ENCODE peak calls at places on chromosomes 4 and X, in seven cellular contexts. H is left cardiac atrium; C is kidney tubule cell; U is left colon; K is stimulated activated naive B cell treated with anti-CD40 and anti-IgM and Interleukin-4, amounts not matched to agents 10 μg/mL and 1 μg/mL and 100 μg/mL, for 72 hours; W is NCI-H1092 treated with DMSO at 0.1 percent for 48 hours; I is right cardiac atrium. L is an unnamed sample.

GRCh38 chrX:42399632-42400024 is 378.3 kb downstream of the PPP1R2C start:
- DNase-seq in U (no peak), H (no peak), K (no peak), I (no peak), W (no peak), C (no peak), L (no peak)

GRCh38 chrX:116272328-116272727 is 101.8 kb downstream of the AGTR2 start:
- DNase-seq in W (no peak), U (no peak), K (no peak), H (no peak), I (no peak), C (peak; percentile 95), L (no peak)

GRCh38 chr4:11505225-11505971 is 76.7 kb upstream of the HS3ST1 start:
- DNase-seq in W (no peak), H (no peak), C (peak; percentile 99), I (no peak), K (no peak), U (peak; percentile 24), L (no peak)

GRCh38 chrX:48794993-48795501 is 6.8 kb upstream of the HDAC6 start:
- DNase-seq in C (peak; percentile 54), I (no peak), K (no peak), W (no peak), U (no peak), H (no peak), L (no peak)

GRCh38 chrX:28550331-28550872 is 36.8 kb upstream of the IL1RAPL1 start:
- DNase-seq in H (no peak), I (no peak), W (no peak), C (no peak), K (no peak), U (no peak), L (no peak)

GRCh38 chr4:20251796-20252655 is at the start of gene SLIT2:
- DNase-seq in U (peak; percentile 80), C (peak; percentile 87), I (peak; percentile 94), K (no peak), H (peak; percentile 86), W (peak; percentile 92), L (peak; percentile 69)

GRCh38 chrX:98294310-98294709 is 1410.6 kb downstream of the RPA4 start:
- DNase-seq in C (no peak), K (no peak), W (no peak), H (no peak), U (no peak), I (no peak), L (no peak)

GRCh38 chr4:77692847-77693432 is 87.3 kb downstream of the CXCL13 start:
- DNase-seq in K (no peak), W (no peak), I (peak; percentile 7), H (no peak), U (no peak), C (no peak), L (no peak)

GRCh38 chr4:6591781-6592180 is 16.8 kb downstream of the MAN2B2 start:
- DNase-seq in U (no peak), H (no peak), C (no peak), K (no peak), I (peak; percentile 24), W (no peak), L (no peak)

GRCh38 chr4:7448036-7448435 is 13.3 kb upstream of the PSAPL1 start:
- DNase-seq in C (no peak), W (no peak), H (no peak), K (no peak), U (no peak), I (no peak), L (no peak)

GRCh38 chr4:159349332-159349731 is 246.5 kb downstream of the RAPGEF2 start:
- DNase-seq in C (no peak), K (no peak), H (no peak), W (no peak), I (no peak), U (no peak), L (no peak)

GRCh38 chr4:40234519-40235039 is 37.7 kb downstream of the RHOH start:
- DNase-seq in W (no peak), U (no peak), I (no peak), H (no peak), K (no peak), C (no peak), L (no peak)

GRCh38 chr4:184740965-184741364 is 7.1 kb upstream of the CENPU start:
- DNase-seq in I (no peak), K (no peak), W (no peak), C (no peak), H (no peak), U (no peak), L (no peak)

GRCh38 chr4:147578057-147578476 is 39.1 kb upstream of the TMEM184C start:
- DNase-seq in C (peak; percentile 99), I (no peak), H (no peak), W (no peak), K (no peak), U (no peak), L (no peak)